ENCODE peak calls at places on chromosomes 3 and 15, in ten cellular contexts. A, U, K, X, B, V, M, R, H and P are unnamed samples.
A peak's percentile ranks its signal among the peaks of the same experiment; 100 is the strongest.

GRCh38 chr3:123949606-123950005 is 11.4 kb downstream of the CCDC14 start:
- DNase-seq in H (no peak), X (no peak), K (no peak), A (peak; percentile 86), U (no peak), B (no peak), M (no peak), R (no peak), V (no peak), P (no peak)

GRCh38 chr3:52433328-52434060 is 11.4 kb downstream of the SEMA3G start:
- DNase-seq in H (no peak), B (no peak), R (peak; percentile 16), X (no peak), V (no peak), A (no peak), M (no peak), U (no peak), K (no peak), P (no peak)

GRCh38 chr15:67186226-67186649 is 68.2 kb downstream of the AAGAB start:
- DNase-seq in A (no peak), V (no peak), B (no peak), H (no peak), K (no peak), M (no peak), X (no peak), U (peak; percentile 79), R (no peak), P (peak; percentile 78)

GRCh38 chr3:9837701-9838582 is 5.9 kb downstream of the RPUSD3 start:
- DNase-seq in U (no peak), R (no peak), K (no peak), B (no peak), V (no peak), X (no peak), M (no peak), H (no peak), A (no peak), P (no peak)

GRCh38 chr3:154144825-154145465 is 23.8 kb downstream of the ARHGEF26 start:
- DNase-seq in R (no peak), U (no peak), K (no peak), B (no peak), M (no peak), H (no peak), V (no peak), X (no peak), A (no peak), P (no peak)

GRCh38 chr3:40989141-40990061 is 209.9 kb upstream of the CTNNB1 start:
- DNase-seq in A (no peak), U (no peak), M (no peak), K (no peak), H (no peak), B (no peak), V (no peak), R (no peak), X (no peak), P (peak; percentile 40)

GRCh38 chr3:62065985-62066693 is 307.2 kb downstream of the FEZF2 start:
- DNase-seq in A (peak; percentile 42), V (no peak), U (no peak), K (no peak), M (no peak), R (no peak), B (no peak), X (no peak), H (no peak), P (no peak)

GRCh38 chr3:129539201-129539600 is 3.8 kb upstream of the H1-8 start:
- DNase-seq in X (no peak), H (no peak), B (no peak), A (no peak), U (no peak), K (no peak), V (no peak), R (no peak), M (no peak), P (no peak)

GRCh38 chr15:66132251-66132816 is 121.2 kb downstream of the MEGF11 start:
- DNase-seq in V (no peak), X (no peak), R (no peak), A (no peak), M (no peak), B (no peak), U (peak; percentile 51), K (no peak), H (no peak), P (no peak)

GRCh38 chr15:70538278-70538677 is 225.1 kb downstream of the UACA start:
- DNase-seq in U (no peak), B (no peak), V (no peak), K (no peak), M (no peak), A (no peak), X (no peak), R (no peak), H (peak; percentile 30), P (no peak)

GRCh38 chr15:62824111-62824737 is 218.3 kb upstream of the TPM1 start:
- DNase-seq in X (no peak), K (no peak), M (no peak), R (no peak), V (no peak), H (no peak), B (no peak), A (peak; percentile 66), U (no peak), P (no peak)

GRCh38 chr15:74780983-74781672 is 752 bp upstream of the CSK start:
- DNase-seq in K (peak; percentile 59), X (no peak), A (peak; percentile 27), R (peak; percentile 66), H (no peak), U (no peak), B (no peak), M (no peak), V (no peak), P (peak; percentile 68)

GRCh38 chr3:128623762-128624176 is 26.8 kb downstream of the RPN1 start:
- DNase-seq in U (no peak), X (no peak), B (no peak), V (no peak), A (no peak), K (no peak), H (no peak), M (no peak), R (no peak), P (peak; percentile 69)

GRCh38 chr3:45640724-45641361 is 46.3 kb downstream of the LIMD1 start:
- DNase-seq in M (no peak), K (no peak), A (no peak), H (no peak), R (no peak), B (no peak), V (no peak), X (no peak), U (no peak), P (no peak)

GRCh38 chr15:63968122-63968524 is 78.2 kb downstream of the DAPK2 start:
- DNase-seq in V (no peak), K (no peak), H (no peak), M (no peak), A (no peak), X (no peak), B (no peak), U (no peak), R (no peak), P (no peak)

GRCh38 chr15:98778263-98778959 is 130.1 kb downstream of the IGF1R start:
- DNase-seq in R (no peak), H (no peak), X (no peak), V (no peak), K (no peak), U (no peak), B (no peak), A (no peak), M (no peak), P (no peak)

GRCh38 chr3:53073553-53074365 is 27.9 kb upstream of the SFMBT1 start:
- DNase-seq in K (no peak), V (peak; percentile 11), H (no peak), U (no peak), M (no peak), B (no peak), A (no peak), X (no peak), R (no peak), P (no peak)

GRCh38 chr3:99548674-99549073 is 89.7 kb upstream of the COL8A1 start:
- DNase-seq in A (no peak), R (no peak), H (no peak), B (no peak), K (no peak), X (no peak), V (no peak), U (no peak), M (no peak), P (no peak)

GRCh38 chr3:74624301-74624700 is 9.8 kb upstream of the CNTN3 start:
- DNase-seq in M (no peak), B (no peak), H (no peak), K (no peak), U (no peak), V (no peak), X (no peak), R (no peak), A (peak; percentile 78), P (no peak)

GRCh38 chr3:8069471-8069870 is 432.2 kb upstream of the LMCD1 start:
- DNase-seq in X (no peak), U (no peak), A (no peak), B (no peak), R (no peak), V (no peak), K (no peak), M (no peak), H (no peak), P (no peak)

GRCh38 chr3:23808525-23808924 is 2.8 kb downstream of the UBE2E1 start:
- DNase-seq in X (no peak), H (no peak), M (no peak), B (no peak), K (no peak), V (no peak), R (no peak), A (no peak), U (no peak), P (no peak)

GRCh38 chr15:89400121-89400996 is 65.7 kb upstream of the POLG start:
- DNase-seq in H (no peak), A (no peak), U (no peak), X (no peak), B (peak; percentile 58), V (peak; percentile 38), M (peak; percentile 64), R (peak; percentile 39), K (no peak), P (no peak)

GRCh38 chr3:35745802-35746484 is 106.6 kb downstream of the ARPP21 start:
- DNase-seq in H (no peak), X (no peak), K (no peak), U (no peak), A (no peak), V (no peak), M (no peak), R (no peak), B (no peak), P (no peak)

GRCh38 chr3:50490438-50490970 is 12.9 kb downstream of the CACNA2D2 start:
- DNase-seq in R (no peak), K (no peak), U (no peak), V (no peak), B (no peak), M (no peak), A (no peak), X (no peak), H (no peak), P (no peak)

GRCh38 chr15:82763361-82764142 is 42.3 kb downstream of the FSD2 start:
- DNase-seq in B (no peak), H (no peak), M (no peak), A (no peak), V (no peak), X (no peak), U (no peak), K (no peak), R (no peak), P (no peak)

GRCh38 chr3:190497809-190498208 is 16.1 kb upstream of the IL1RAP start:
- DNase-seq in A (no peak), U (no peak), B (no peak), H (no peak), M (no peak), R (no peak), K (no peak), V (no peak), X (no peak), P (no peak)

GRCh38 chr3:127721536-127721935 is 48.8 kb downstream of the ABTB1 start:
- DNase-seq in A (no peak), V (no peak), K (no peak), H (no peak), B (no peak), R (no peak), U (no peak), M (no peak), X (no peak), P (no peak)

GRCh38 chr3:8869613-8870012 is 93.7 kb downstream of the RAD18 start:
- DNase-seq in M (no peak), B (peak; percentile 83), A (peak; percentile 99), H (peak; percentile 69), X (no peak), K (no peak), V (no peak), R (no peak), U (no peak), P (no peak)